ENCODE peak calls at places on chromosomes 1 and 21, in four cellular contexts. C, V, J and O are unnamed samples.

GRCh38 chr1:206832352-206832751 is 33.1 kb upstream of the IL20 start:
- DNase-seq in C (no peak), V (no peak), J (no peak), O (no peak)

GRCh38 chr1:203427451-203427850 is 48.2 kb upstream of the PRELP start:
- DNase-seq in C (no peak), V (no peak), J (no peak), O (no peak)

GRCh38 chr1:242691603-242691945 is 167.1 kb upstream of the PLD5 start:
- DNase-seq in C (no peak), V (no peak), J (no peak), O (no peak)

GRCh38 chr1:54794401-54795099 is 6.6 kb downstream of the TTC22 start:
- DNase-seq in C (no peak), V (no peak), J (no peak), O (no peak)

GRCh38 chr1:18217398-18218043 is 109.9 kb downstream of the IGSF21 start:
- DNase-seq in C (peak), V (no peak), J (peak), O (peak)

GRCh38 chr1:174222166-174222949 is 63.0 kb downstream of the RABGAP1L start:
- DNase-seq in C (no peak), V (no peak), J (no peak), O (no peak)

GRCh38 chr21:29264721-29265120 is 34.0 kb upstream of the BACH1 start:
- DNase-seq in C (no peak), V (no peak), J (no peak), O (no peak)

GRCh38 chr1:169722784-169723183 is 11.1 kb downstream of the SELE start:
- DNase-seq in C (no peak), V (no peak), J (no peak), O (no peak)

GRCh38 chr1:54567961-54568360 is 19.9 kb downstream of the ACOT11 start:
- DNase-seq in C (no peak), V (no peak), J (no peak), O (no peak)

GRCh38 chr1:59017501-59018231 is 233.8 kb upstream of the JUN start:
- DNase-seq in C (no peak), V (no peak), J (no peak), O (no peak)

GRCh38 chr1:207910678-207911354 is at the start of gene CD34:
- DNase-seq in C (peak), V (no peak), J (no peak), O (no peak)

GRCh38 chr1:115440733-115441132 is 102.7 kb upstream of the NGF start:
- DNase-seq in C (no peak), V (no peak), J (no peak), O (no peak)

GRCh38 chr1:169892819-169893644 is 664 bp downstream of the SCYL3 start:
- DNase-seq in C (no peak), V (no peak), J (no peak), O (no peak)

GRCh38 chr1:25810341-25811299 is 9.1 kb upstream of the MTFR1L start:
- DNase-seq in C (peak), V (no peak), J (no peak), O (peak)

GRCh38 chr1:182315157-182315556 is 76.4 kb downstream of the GLUL start:
- DNase-seq in C (no peak), V (no peak), J (no peak), O (no peak)

GRCh38 chr1:169271094-169271493 is 96.5 kb downstream of the NME7 start:
- DNase-seq in C (no peak), V (no peak), J (no peak), O (peak)

DNA sequence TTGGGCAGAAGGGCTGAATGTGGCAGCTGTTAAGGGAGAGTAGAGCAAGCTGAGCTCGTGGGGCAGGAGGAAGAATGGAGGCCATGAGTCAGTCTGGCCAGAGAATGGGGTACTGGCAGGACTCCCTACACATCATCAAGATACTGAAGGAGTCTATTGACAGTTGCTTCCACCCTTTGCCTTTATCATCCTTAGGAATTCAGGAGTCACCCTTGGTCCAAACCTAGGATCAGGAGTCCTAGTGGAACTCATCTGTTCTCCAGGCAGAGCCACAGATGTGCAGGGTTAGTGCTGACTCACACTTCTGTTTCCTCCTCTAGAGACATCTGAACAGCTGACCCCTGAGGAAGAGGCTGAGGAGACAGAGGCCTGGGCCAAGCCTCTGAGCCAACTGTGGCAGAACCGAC is 18.7 kb upstream of the ST3GAL3 start:
- DNase-seq in C (no peak), V (no peak), J (no peak), O (no peak)
- TF ChIP-seq RAD21 in C (no peak), V (no peak), J (no peak), O (no peak)

DNA sequence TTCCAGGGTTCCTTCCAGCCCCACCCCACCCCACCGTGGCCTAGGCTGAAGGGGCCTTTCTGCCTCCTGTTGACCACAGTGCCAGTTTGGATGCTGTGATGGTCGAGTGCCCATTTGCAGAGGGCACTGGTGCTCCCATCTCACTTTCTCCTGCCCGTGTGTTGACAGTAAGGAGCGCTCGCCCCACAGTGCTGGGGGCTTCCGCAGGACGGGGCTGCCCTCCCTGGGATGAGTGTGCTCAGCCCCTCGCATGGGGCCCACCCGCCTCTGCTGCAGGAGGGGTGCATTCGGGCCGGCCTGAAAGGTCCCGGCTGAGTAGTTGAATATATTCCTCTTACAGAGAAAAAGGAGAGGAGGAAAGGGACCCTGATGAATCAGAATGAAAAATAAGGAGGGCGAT is 37.3 kb downstream of the NTPCR start:
- DNase-seq in C (no peak), V (no peak), J (no peak), O (no peak)
- TF ChIP-seq EGR1 in C (no peak), V (no peak), J (no peak), O (no peak)

DNA sequence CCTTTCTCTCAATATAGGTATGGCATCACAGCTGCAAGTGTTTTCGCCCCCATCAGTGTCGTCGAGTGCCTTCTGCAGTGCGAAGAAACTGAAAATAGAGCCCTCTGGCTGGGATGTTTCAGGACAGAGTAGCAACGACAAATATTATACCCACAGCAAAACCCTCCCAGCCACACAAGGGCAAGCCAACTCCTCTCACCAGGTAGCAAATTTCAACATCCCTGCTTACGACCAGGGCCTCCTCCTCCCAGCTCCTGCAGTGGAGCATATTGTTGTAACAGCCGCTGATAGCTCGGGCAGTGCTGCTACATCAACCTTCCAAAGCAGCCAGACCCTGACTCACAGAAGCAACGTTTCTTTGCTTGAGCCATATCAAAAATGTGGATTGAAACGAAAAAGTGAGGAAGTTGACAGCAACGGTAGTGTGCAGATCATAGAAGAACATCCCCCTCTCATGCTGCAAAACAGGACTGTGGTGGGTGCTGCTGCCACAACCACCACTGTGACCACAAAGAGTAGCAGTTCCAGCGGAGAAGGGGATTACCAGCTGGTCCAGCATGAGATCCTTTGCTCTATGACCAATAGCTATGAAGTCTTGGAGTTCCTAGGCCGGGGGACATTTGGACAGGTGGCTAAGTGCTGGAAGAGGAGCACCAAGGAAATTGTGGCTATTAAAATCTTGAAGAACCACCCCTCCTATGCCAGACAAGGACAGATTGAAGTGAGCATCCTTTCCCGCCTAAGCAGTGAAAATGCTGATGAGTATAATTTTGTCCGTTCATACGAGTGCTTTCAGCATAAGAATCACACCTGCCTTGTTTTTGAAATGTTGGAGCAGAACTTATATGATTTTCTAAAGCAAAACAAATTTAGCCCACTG is 11.5 kb downstream of the HIPK1 start:
- DNase-seq in C (no peak), V (no peak), J (no peak), O (no peak)
- H3K27ac ChIP-seq in C (no peak), V (peak), J (no peak), O (no peak)

DNA sequence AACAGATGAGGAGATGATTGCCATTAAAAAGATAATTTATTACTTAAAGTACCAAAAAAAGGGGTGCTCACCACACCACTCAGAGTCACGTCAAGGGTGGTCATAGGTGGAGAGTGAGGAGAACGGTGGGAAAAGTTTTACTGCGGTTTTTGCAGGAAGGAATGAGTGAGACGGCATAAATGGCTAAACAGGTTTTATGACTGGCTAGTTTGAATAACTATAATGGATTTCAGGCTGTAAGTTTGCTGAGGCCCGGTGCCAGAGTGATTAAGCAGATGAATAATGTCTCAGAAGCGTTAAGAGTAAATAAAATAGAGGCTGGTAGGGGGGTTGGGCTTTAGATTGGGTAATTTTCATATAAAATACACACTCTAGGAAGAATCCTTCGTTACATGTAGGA is 1337.8 kb downstream of the AMY1C start:
- DNase-seq in C (no peak), V (no peak), J (no peak), O (no peak)
- TF ChIP-seq RAD21 in C (no peak), V (no peak), J (no peak), O (no peak)

DNA sequence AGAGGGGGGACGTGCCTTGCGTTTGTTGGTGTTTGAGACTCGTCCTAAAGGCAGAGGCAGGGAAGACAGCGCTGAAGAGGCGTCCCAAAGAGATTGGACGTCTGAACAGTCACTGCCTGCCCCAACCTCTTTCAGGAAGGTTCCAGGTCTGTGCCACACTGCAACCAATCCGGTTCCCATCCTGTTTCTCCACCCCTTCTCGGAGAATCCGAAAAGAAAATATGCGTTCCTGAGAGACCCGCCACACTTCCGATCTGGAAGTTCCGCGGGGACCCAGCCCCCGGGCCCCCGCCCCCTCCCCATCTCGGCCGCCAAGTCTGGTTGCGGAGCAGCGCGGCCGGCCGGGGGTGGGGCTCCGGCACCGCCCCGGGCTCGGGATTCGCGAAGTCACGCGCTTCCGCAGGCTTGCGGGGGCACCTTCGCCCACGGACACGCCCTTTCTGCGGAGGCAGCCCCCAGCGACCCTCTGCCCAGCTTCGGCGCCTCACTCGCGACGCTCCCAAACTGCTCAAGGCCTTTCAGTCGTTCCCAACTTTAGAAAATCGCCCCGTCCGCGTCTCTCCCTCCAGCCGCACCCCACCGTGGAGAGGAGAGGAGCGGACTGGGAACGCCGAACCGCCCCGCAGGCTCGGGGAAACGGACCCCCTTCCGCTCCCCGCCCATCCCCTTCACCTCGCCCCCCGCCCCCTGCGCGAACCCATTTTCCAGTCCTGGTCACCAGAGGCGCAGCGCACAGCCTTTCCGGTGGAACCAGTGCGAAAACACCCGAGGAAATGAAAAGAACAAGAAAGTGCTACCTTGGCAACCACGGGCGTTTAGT is 124.6 kb upstream of the DPYD start:
- DNase-seq in C (peak), V (no peak), J (no peak), O (no peak)
- TF ChIP-seq EGR1 in C (no peak), V (no peak), J (no peak), O (no peak)

GRCh38 chr1:22333516-22334121 is 118.0 kb upstream of the ZBTB40 start:
- DNase-seq in C (no peak), V (no peak), J (no peak), O (no peak)

GRCh38 chr1:22338071-22338765 is 113.4 kb upstream of the ZBTB40 start:
- DNase-seq in C (no peak), V (no peak), J (no peak), O (no peak)

GRCh38 chr1:22332166-22332717 is 119.4 kb upstream of the ZBTB40 start:
- DNase-seq in C (no peak), V (no peak), J (no peak), O (no peak)

GRCh38 chr1:22332795-22333499 is 118.7 kb upstream of the ZBTB40 start:
- DNase-seq in C (no peak), V (peak), J (peak), O (peak)

DNA sequence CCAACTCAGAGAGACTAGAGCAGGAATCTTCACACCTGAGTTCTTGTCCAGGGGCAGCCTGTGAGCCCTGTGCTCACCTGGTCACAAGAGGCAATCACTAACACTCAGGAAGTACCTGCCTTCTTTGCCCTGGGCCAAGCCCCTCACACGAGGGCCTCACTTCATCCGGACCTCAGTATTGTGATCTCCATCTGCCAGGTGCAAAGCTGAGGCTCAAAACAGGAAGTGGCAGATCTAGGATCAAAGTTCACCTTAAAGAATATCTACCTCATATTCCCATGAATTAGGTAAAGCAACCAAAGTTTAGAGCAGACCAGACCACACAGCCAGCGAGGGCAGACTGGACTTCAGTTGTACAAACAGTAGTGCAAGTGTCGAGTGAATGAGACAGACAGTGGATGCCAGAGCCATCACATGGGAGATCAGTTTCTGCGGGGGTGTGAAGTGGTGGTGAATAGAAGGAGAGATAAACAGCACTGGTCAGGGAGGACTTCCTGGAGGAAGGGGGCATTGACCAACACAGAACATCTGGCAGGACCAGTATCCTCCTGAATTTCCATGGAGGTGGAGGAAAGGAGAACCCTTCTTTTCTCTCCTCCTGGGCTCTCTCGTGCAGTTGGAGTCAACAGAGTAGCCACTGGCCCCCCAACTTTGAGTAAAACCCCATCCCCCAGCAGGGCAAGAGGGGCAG is 116.6 kb upstream of the ZBTB40 start:
- DNase-seq in C (no peak), V (no peak), J (no peak), O (no peak)
- H3K27ac ChIP-seq in C (no peak), V (no peak), J (no peak), O (no peak)

GRCh38 chr1:2501041-2501819 is 25.1 kb downstream of the PLCH2 start:
- DNase-seq in C (no peak), V (no peak), J (no peak), O (no peak)

GRCh38 chr1:2501820-2502119 is 24.6 kb downstream of the PANK4 start:
- DNase-seq in C (no peak), V (no peak), J (no peak), O (no peak)

GRCh38 chr1:2498648-2499047 is 22.6 kb downstream of the PLCH2 start:
- DNase-seq in C (no peak), V (no peak), J (no peak), O (no peak)

GRCh38 chr1:2499260-2499659 is 23.2 kb downstream of the PLCH2 start:
- DNase-seq in C (no peak), V (no peak), J (no peak), O (no peak)

GRCh38 chr1:2499986-2500596 is 24.0 kb downstream of the PLCH2 start:
- DNase-seq in C (no peak), V (no peak), J (no peak), O (no peak)
- TF ChIP-seq RAD21 in C (peak), V (no peak), J (no peak), O (no peak)

DNA sequence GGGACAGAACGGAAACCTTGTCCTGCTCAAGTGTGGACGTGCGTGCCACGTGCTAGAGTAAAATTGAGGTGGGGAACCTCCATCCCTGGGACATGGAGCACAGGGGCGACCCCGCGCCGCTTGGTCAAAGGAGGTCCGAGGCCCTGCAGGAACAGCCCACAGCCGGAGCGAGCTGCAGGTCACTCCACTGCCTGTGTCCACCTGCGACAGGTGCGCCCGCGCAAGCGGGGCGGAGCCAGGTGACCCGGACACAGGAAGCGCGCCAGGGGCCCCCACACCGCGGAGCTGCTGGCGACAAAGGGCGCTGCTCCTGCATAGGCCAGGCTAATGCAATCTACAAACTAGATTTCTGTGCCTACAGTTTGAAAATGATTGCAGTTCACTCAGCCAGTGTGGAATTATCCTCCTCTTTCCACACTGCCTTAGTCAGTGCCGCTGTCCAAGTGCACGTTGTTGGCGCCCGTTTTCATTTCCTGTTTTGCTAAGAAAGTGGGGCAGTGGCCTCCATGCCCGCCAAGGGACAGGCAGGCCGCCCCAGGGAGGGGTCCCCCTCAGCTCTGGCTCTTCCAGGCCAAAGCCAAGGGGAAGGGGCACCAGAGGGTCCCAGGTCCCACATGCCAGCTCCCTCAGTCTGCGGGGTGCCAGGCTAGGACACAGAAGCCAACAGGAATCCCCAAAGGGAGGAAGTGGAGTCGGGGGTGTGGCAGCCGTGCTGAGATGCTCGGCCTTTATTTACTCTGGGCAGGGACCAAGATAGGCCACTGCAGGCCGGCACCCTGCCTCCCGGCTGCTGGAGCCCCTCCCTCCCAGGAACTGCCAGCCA is 4.3 kb upstream of the NADK start:
- DNase-seq in C (peak), V (no peak), J (no peak), O (peak)
- TF ChIP-seq EGR1 in C (no peak), V (no peak), J (no peak), O (peak)

GRCh38 chr1:246987083-246987690 is 20.7 kb downstream of the ZNF695 start:
- DNase-seq in C (no peak), V (no peak), J (no peak), O (no peak)

GRCh38 chr1:246989901-246990300 is 18.0 kb downstream of the ZNF695 start:
- DNase-seq in C (no peak), V (no peak), J (no peak), O (no peak)

DNA sequence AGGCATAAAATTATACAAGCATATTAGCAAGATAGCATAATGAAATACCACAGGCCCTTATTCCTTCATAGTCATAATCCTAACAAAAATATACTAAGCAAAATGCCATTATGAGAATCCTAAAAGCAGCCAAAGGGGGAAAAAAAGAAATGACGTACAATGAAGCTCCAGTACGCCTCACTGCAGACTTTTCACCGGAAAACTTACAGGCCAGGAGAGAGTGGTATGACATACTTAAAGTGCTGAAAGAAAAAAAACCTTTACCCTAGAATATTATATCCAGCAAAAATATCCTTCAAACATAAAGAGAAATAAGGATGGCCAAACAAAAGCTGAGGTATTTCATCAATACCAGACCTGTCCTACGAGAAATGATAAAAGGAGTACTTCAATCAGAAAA is 19.5 kb downstream of the ZNF695 start:
- DNase-seq in C (no peak), V (no peak), J (no peak), O (no peak)
- H3K27ac ChIP-seq in C (no peak), V (no peak), J (no peak), O (no peak)